ENCODE peak calls at places on chromosomes 16 and 17, in five cellular contexts. Z is H1, H is H9, X is mesenchymal stem cell, E is neuronal stem cell. O is an unnamed sample.

GRCh38 chr17:77528516-77529327 is 388.0 kb downstream of the SEC14L1 start:
- DNase-seq in Z (peak), H (peak), X (no peak), E (peak), O (no peak)

GRCh38 chr16:188674-189073 is 8.4 kb downstream of the HBQ1 start:
- DNase-seq in H (no peak), Z (no peak), E (no peak), X (no peak), O (no peak)

GRCh38 chr17:17377071-17377487 is 73.9 kb downstream of the NT5M start:
- DNase-seq in X (no peak), Z (no peak), H (no peak), E (no peak), O (no peak)

GRCh38 chr16:4612977-4613635 is 1.6 kb downstream of the UBALD1 start:
- DNase-seq in Z (no peak), E (no peak), X (peak), H (peak), O (peak)

GRCh38 chr17:491086-492014 is 138.7 kb upstream of the RPH3AL start:
- DNase-seq in X (peak), E (peak), Z (peak), H (peak), O (no peak)

GRCh38 chr16:28935333-28935732 is 3.6 kb downstream of the CD19 start:
- DNase-seq in E (no peak), X (no peak), H (no peak), Z (no peak), O (no peak)

GRCh38 chr16:77234611-77235010 is 35.4 kb downstream of the SYCE1L start:
- DNase-seq in H (peak), Z (no peak), E (no peak), X (no peak), O (no peak)

GRCh38 chr16:89823087-89823823 is 5.0 kb upstream of the SPIRE2 start:
- DNase-seq in Z (peak), H (no peak), X (no peak), E (no peak), O (no peak)

GRCh38 chr17:77022766-77023165 is 118.0 kb upstream of the SEC14L1 start:
- DNase-seq in H (no peak), E (no peak), X (no peak), Z (no peak), O (no peak)

GRCh38 chr16:87846705-87847466 is 22.4 kb downstream of the SLC7A5 start:
- DNase-seq in E (no peak), X (no peak), Z (no peak), H (no peak), O (no peak)

GRCh38 chr17:51419476-51419875 is 159.1 kb downstream of the UTP18 start:
- DNase-seq in X (no peak), Z (no peak), H (no peak), E (no peak), O (no peak)

GRCh38 chr17:51359055-51359454 is 98.7 kb downstream of the UTP18 start:
- DNase-seq in X (no peak), H (no peak), E (no peak), Z (no peak), O (no peak)

GRCh38 chr16:65548470-65548869 is 426.6 kb upstream of the CDH11 start:
- DNase-seq in H (peak), X (no peak), E (no peak), Z (no peak), O (no peak)

GRCh38 chr17:15384142-15384803 is 42.9 kb upstream of the TEKT3 start:
- DNase-seq in Z (no peak), X (peak), H (no peak), E (no peak), O (no peak)

GRCh38 chr16:79599837-79600635 is 501 bp downstream of the MAF start:
- DNase-seq in E (peak), Z (peak), X (peak), H (peak), O (peak)

GRCh38 chr17:75877752-75878173 is 618 bp downstream of the TRIM47 start:
- DNase-seq in E (peak), Z (peak), X (peak), H (peak), O (peak)

GRCh38 chr17:40539711-40540411 is 25.4 kb downstream of the CCR7 start:
- DNase-seq in E (no peak), H (no peak), X (no peak), Z (no peak), O (peak)

GRCh38 chr16:28575446-28576109 is 21.3 kb downstream of the SULT1A2 start:
- DNase-seq in H (no peak), Z (no peak), X (no peak), E (no peak), O (no peak)

GRCh38 chr16:59385953-59386352 is 651.8 kb upstream of the GOT2 start:
- DNase-seq in H (no peak), X (peak), Z (no peak), E (no peak), O (no peak)

GRCh38 chr16:78257376-78257728 is 157.9 kb downstream of the WWOX start:
- DNase-seq in H (no peak), X (peak), E (no peak), Z (no peak), O (no peak)

GRCh38 chr16:1125471-1125870 is 27.4 kb upstream of the CACNA1H start:
- DNase-seq in H (no peak), X (no peak), Z (no peak), E (no peak), O (no peak)

GRCh38 chr17:62998665-62999393 is 32.8 kb downstream of the TANC2 start:
- DNase-seq in E (no peak), X (peak), Z (no peak), H (no peak), O (peak)

GRCh38 chr16:56625943-56626654 is 518 bp downstream of the MT1E start:
- DNase-seq in E (no peak), H (no peak), X (peak), Z (no peak), O (no peak)

GRCh38 chr17:74513987-74514631 is 17.2 kb downstream of the CD300LB start:
- DNase-seq in Z (peak), X (peak), H (peak), E (peak), O (peak)

GRCh38 chr16:51116353-51116752 is 34.7 kb downstream of the SALL1 start:
- DNase-seq in X (no peak), H (no peak), E (no peak), Z (no peak), O (no peak)

GRCh38 chr16:56874800-56875199 is 9.8 kb downstream of the SLC12A3 start:
- DNase-seq in X (peak), H (no peak), E (no peak), Z (no peak), O (peak)

GRCh38 chr17:48551601-48552452 is 6.9 kb upstream of the HOXB2 start:
- DNase-seq in H (no peak), E (no peak), Z (no peak), X (peak), O (no peak)

GRCh38 chr17:39938140-39938869 is 10.8 kb downstream of the LRRC3C start:
- DNase-seq in H (no peak), X (no peak), E (no peak), Z (no peak), O (no peak)

GRCh38 chr16:87314990-87315420 is 2.2 kb downstream of the C16orf95 start:
- DNase-seq in E (no peak), H (no peak), Z (no peak), X (no peak), O (no peak)

GRCh38 chr17:12623220-12623848 is 42.4 kb upstream of the MYOCD start:
- DNase-seq in X (no peak), Z (no peak), H (no peak), E (no peak), O (no peak)

GRCh38 chr17:59221159-59221847 is 992 bp downstream of the GDPD1 start:
- DNase-seq in X (no peak), H (no peak), E (no peak), Z (no peak), O (no peak)

GRCh38 chr17:77303620-77304019 is 162.9 kb downstream of the SEC14L1 start:
- DNase-seq in Z (no peak), E (no peak), H (no peak), X (peak), O (no peak)

GRCh38 chr16:85092851-85093250 is 19.4 kb downstream of the CIBAR2 start:
- DNase-seq in E (no peak), Z (no peak), X (no peak), H (no peak), O (no peak)

GRCh38 chr17:50346313-50347086 is 574 bp downstream of the XYLT2 start:
- DNase-seq in X (peak), H (peak), E (no peak), Z (peak), O (no peak)

GRCh38 chr16:20911361-20911760 is 10.8 kb downstream of the LYRM1 start:
- DNase-seq in H (no peak), X (peak), E (no peak), Z (no peak), O (no peak)

GRCh38 chr16:85859818-85860125 is 39.2 kb upstream of the IRF8 start:
- DNase-seq in Z (no peak), E (no peak), X (no peak), H (no peak), O (no peak)

GRCh38 chr17:72879877-72880276 is 212.6 kb downstream of the SLC39A11 start:
- DNase-seq in H (no peak), X (no peak), E (no peak), Z (no peak), O (peak)

GRCh38 chr17:72877348-72877747 is 215.1 kb downstream of the SLC39A11 start:
- DNase-seq in Z (no peak), X (no peak), E (no peak), H (no peak), O (no peak)

GRCh38 chr17:72878975-72879660 is 213.4 kb downstream of the SLC39A11 start:
- DNase-seq in H (no peak), X (no peak), E (no peak), Z (no peak), O (peak)

GRCh38 chr17:72870437-72870985 is 222.0 kb downstream of the SLC39A11 start:
- DNase-seq in Z (no peak), E (no peak), H (no peak), X (no peak), O (no peak)

DNA sequence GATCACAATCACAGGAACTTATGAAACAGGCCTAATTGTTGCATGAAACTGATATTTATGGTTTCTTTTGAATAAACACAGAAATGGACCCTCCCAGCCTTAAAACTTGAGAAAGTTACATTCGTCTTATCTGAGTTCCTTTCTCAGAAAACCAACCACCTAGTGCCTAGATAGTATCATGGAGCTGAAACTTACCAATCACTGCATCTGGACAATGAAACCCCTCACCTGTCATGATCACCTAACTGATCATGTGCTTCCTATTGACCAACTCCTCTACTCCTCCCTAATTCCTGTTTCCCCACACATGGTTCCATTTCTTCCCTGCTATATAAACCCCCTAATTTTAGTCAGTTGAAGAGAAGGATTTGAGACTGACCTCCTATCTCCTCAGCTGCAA is 216.1 kb downstream of the SLC39A11 start:
- DNase-seq in Z (no peak), E (no peak), X (no peak), H (no peak), O (no peak)
- H2BK12ac ChIP-seq in Z (no peak), E (no peak), X (no peak), H (no peak), O (no peak)

GRCh38 chr17:19010729-19011505 is 6.4 kb upstream of the FAM83G start:
- DNase-seq in X (peak), Z (no peak), E (no peak), H (no peak), O (no peak)
- H3K14ac ChIP-seq in X (peak), Z (no peak), E (no peak), H (no peak), O (peak)

GRCh38 chr16:2426941-2427361 is 2.3 kb upstream of the CCNF start:
- DNase-seq in H (no peak), X (no peak), E (no peak), Z (no peak), O (no peak)

GRCh38 chr16:2428051-2428786 is 1.0 kb upstream of the CCNF start:
- DNase-seq in E (no peak), Z (peak), X (no peak), H (peak), O (no peak)

GRCh38 chr16:2425825-2426430 is 3.3 kb upstream of the CCNF start:
- DNase-seq in X (no peak), E (no peak), Z (no peak), H (no peak), O (no peak)

GRCh38 chr16:2428787-2429036 is 535 bp upstream of the CCNF start:
- DNase-seq in E (no peak), H (no peak), X (no peak), Z (no peak), O (no peak)

DNA sequence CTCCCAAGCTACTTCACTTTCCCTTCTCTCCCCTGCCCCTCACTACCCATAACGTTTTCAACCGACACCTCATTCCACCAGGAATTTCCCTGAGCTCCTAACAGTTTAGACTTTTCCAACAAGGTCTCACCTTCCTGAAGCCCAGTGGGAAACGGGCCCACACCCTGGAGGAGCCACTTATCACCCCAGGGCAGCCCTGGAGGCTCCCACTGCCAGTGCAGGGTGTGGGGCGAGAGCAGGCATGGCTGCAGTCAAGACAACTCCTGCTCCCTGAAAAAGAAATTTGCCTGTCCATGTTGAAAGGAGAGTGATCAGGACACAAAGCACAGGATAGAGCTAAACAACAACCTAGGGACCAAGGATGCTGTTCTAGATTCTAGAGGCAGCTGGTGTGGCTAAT is 1.7 kb upstream of the CCNF start:
- DNase-seq in Z (no peak), H (no peak), E (no peak), X (no peak), O (no peak)
- H2BK12ac ChIP-seq in Z (peak), H (no peak), E (no peak), X (no peak), O (no peak)

DNA sequence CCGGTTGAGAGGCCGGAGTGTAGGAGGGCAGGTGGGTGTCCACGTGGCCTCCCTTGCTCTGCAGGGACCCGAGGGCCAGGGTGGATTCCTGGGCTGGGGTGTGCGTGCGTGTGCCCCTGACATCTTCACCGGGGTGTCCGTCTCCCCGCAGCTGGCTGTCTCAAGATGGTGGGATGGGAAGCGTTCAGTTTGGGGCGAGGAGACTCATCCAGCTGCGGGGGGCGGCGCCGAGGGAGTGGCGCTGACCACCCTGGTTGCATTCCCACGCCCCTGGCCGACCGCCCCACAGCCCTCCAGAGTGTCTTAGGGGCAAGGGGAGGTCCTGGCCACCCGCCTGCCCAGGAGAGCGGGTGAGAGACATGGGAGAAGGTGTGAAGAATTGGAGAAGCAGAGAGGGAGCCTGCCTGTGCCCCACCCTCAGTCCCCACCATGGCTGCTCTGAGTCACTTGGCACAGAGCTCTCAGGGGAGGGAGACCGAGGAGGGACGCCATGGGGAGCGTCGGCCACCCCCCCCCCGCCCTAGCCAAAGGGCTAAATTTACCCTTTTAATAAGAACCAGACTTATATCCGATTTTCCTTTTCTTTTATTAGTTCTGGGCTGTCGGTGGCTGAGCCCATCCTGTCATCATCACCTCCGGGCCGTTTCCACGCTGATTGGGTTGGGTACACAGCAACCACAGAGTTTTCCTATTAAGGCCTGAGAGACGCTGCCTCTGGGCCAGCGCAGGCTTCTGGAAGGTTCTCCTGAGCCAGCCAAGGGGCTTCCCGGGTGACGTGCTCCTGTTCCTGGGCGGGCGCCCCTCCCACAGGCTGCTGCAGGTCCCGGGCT is 22.0 kb downstream of the BAHCC1 start:
- DNase-seq in E (no peak), X (no peak), H (no peak), Z (no peak), O (no peak)
- H3K14ac ChIP-seq in E (peak), X (no peak), H (no peak), Z (no peak), O (no peak)

GRCh38 chr17:8310601-8311123 is 621 bp downstream of the ARHGEF15 start:
- DNase-seq in Z (no peak), H (no peak), X (no peak), E (no peak), O (no peak)

GRCh38 chr17:8311131-8311790 is 1.2 kb downstream of the ARHGEF15 start:
- DNase-seq in E (no peak), H (no peak), X (no peak), Z (no peak), O (no peak)

GRCh38 chr17:8312251-8312650 is 2.2 kb downstream of the ARHGEF15 start:
- DNase-seq in H (no peak), E (no peak), X (no peak), Z (no peak), O (no peak)

GRCh38 chr17:8314797-8315739 is 5.0 kb downstream of the ARHGEF15 start:
- DNase-seq in H (no peak), E (no peak), Z (no peak), X (no peak), O (no peak)

GRCh38 chr17:8312726-8313600 is 2.9 kb downstream of the ARHGEF15 start:
- DNase-seq in X (no peak), Z (no peak), E (no peak), H (no peak), O (no peak)
- H2BK12ac ChIP-seq in X (no peak), Z (no peak), E (no peak), H (no peak), O (no peak)

GRCh38 chr17:31051517-31051916 is 43.3 kb upstream of the NF1 start:
- DNase-seq in H (no peak), Z (no peak), X (no peak), E (no peak), O (no peak)
- H3K14ac ChIP-seq in H (no peak), Z (no peak), X (peak), E (no peak), O (no peak)

GRCh38 chr17:6542577-6542976 is 13.8 kb downstream of the PITPNM3 start:
- DNase-seq in E (no peak), H (no peak), Z (no peak), X (no peak), O (no peak)
- H2BK12ac ChIP-seq in E (no peak), H (no peak), Z (no peak), X (no peak), O (no peak)

GRCh38 chr16:74322301-74322710 is 25.7 kb downstream of the PSMD7 start:
- DNase-seq in H (no peak), X (peak), E (no peak), Z (no peak), O (peak)

GRCh38 chr16:74321356-74321755 is 24.7 kb downstream of the PSMD7 start:
- DNase-seq in Z (no peak), X (no peak), H (no peak), E (no peak), O (no peak)

GRCh38 chr16:74315059-74315458 is 18.4 kb downstream of the PSMD7 start:
- DNase-seq in Z (no peak), H (no peak), E (no peak), X (no peak), O (peak)

GRCh38 chr16:74325331-74325730 is 28.7 kb downstream of the PSMD7 start:
- DNase-seq in H (no peak), E (no peak), X (no peak), Z (no peak), O (no peak)

DNA sequence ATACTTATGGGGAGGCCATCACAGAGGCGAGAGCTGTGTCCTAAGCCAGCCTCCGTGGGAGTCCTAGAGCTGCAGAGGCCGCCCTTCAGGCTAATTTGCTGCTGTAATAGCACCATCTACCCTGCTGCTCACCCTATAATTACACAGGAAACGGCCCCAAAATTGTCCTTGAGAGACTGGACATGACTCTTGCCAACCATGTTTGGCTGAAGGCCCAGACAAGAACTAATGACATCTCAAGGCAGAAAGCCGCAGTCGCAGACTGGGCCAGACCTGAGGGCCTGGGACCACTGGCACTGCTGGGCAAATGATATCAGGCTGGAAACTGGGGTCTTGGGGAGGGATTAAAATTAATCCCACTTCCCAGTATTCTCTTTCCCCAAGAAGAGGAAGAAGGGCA is 24.1 kb downstream of the PSMD7 start:
- DNase-seq in E (no peak), X (no peak), Z (no peak), H (no peak), O (no peak)
- H3K14ac ChIP-seq in E (peak), X (no peak), Z (no peak), H (peak), O (no peak)

DNA sequence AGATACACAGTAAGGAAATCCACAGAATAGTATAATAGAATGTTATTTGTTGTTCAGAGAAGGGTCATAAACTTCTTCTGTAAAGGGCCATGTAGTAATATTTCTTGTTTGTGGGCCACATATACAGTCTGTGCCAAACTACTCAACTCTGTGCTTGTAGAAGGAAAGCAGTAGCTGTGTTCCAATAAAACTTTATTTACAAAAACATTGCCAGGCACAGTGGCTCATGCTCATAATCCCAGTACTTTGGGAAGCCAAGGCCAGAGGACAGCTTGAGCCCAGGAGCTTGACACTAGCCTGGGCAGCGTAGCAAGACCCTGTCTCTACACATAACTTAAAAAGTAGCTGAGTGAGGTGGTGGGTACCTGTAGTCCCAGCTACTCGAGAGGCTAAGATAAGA is 612.8 kb upstream of the PSMD7 start:
- DNase-seq in X (no peak), Z (no peak), H (no peak), E (no peak), O (no peak)
- H2BK12ac ChIP-seq in X (no peak), Z (no peak), H (no peak), E (no peak), O (no peak)

GRCh38 chr16:46743232-46743719 is 4.9 kb downstream of the MYLK3 start:
- DNase-seq in Z (no peak), E (no peak), X (peak), H (peak), O (peak)
- H3K14ac ChIP-seq in Z (no peak), E (no peak), X (no peak), H (no peak), O (peak)